ENCODE peak calls at places on chromosomes 4 and X, in four cellular contexts. One of them, this sample, is unnamed.

GRCh38 chr4:166324321-166324720 is 451.3 kb downstream of the TLL1 start:
- DNase-seq in Peyer's patch: no peak
- DNase-seq in foreskin fibroblast: peak
- DNase-seq in gastrocnemius medialis: no peak
- DNase-seq in this sample: peak

GRCh38 chrX:459611-460010 is 72.9 kb upstream of the PPP2R3B start:
- DNase-seq in Peyer's patch: no peak
- DNase-seq in gastrocnemius medialis: no peak
- DNase-seq in foreskin fibroblast: no peak
- DNase-seq in this sample: no peak

GRCh38 chr4:75658881-75659280 is 14.3 kb downstream of the G3BP2 start:
- DNase-seq in gastrocnemius medialis: no peak
- DNase-seq in foreskin fibroblast: peak
- DNase-seq in Peyer's patch: no peak
- DNase-seq in this sample: peak

GRCh38 chr4:51932261-51932660 is 87.9 kb downstream of the LRRC66 start:
- DNase-seq in gastrocnemius medialis: no peak
- DNase-seq in Peyer's patch: no peak
- DNase-seq in foreskin fibroblast: no peak
- DNase-seq in this sample: peak

GRCh38 chr4:157444014-157444413 is 223.5 kb downstream of the GRIA2 start:
- DNase-seq in foreskin fibroblast: no peak
- DNase-seq in Peyer's patch: no peak
- DNase-seq in gastrocnemius medialis: no peak
- DNase-seq in this sample: no peak

GRCh38 chrX:1249101-1249887 is 19.3 kb upstream of the CSF2RA start:
- DNase-seq in gastrocnemius medialis: peak
- DNase-seq in Peyer's patch: peak
- DNase-seq in foreskin fibroblast: peak
- DNase-seq in this sample: peak

GRCh38 chr4:37682701-37683401 is 3.3 kb downstream of the RELL1 start:
- DNase-seq in gastrocnemius medialis: no peak
- DNase-seq in Peyer's patch: no peak
- DNase-seq in foreskin fibroblast: no peak
- DNase-seq in this sample: no peak

GRCh38 chr4:131002132-131002531 is 1906.2 kb downstream of the C4orf33 start:
- DNase-seq in Peyer's patch: no peak
- DNase-seq in foreskin fibroblast: no peak
- DNase-seq in gastrocnemius medialis: no peak
- DNase-seq in this sample: no peak

GRCh38 chrX:39841604-39842003 is 256.2 kb downstream of the BCOR start:
- DNase-seq in Peyer's patch: no peak
- DNase-seq in foreskin fibroblast: no peak
- DNase-seq in gastrocnemius medialis: no peak
- DNase-seq in this sample: no peak

GRCh38 chr4:17561195-17561909 is 15.6 kb upstream of the LAP3 start:
- DNase-seq in foreskin fibroblast: peak
- DNase-seq in Peyer's patch: no peak
- DNase-seq in gastrocnemius medialis: no peak
- DNase-seq in this sample: peak

GRCh38 chrX:38304010-38304409 is 23.3 kb downstream of the RPGR start:
- DNase-seq in gastrocnemius medialis: no peak
- DNase-seq in Peyer's patch: no peak
- DNase-seq in foreskin fibroblast: no peak
- DNase-seq in this sample: peak

GRCh38 chr4:74618659-74619058 is 173.7 kb downstream of the AREG start:
- DNase-seq in foreskin fibroblast: peak
- DNase-seq in gastrocnemius medialis: no peak
- DNase-seq in Peyer's patch: no peak
- DNase-seq in this sample: peak

GRCh38 chr4:31130930-31131329 is 410.8 kb downstream of the PCDH7 start:
- DNase-seq in foreskin fibroblast: no peak
- DNase-seq in Peyer's patch: no peak
- DNase-seq in gastrocnemius medialis: no peak
- DNase-seq in this sample: no peak

GRCh38 chr4:165631912-165632311 is 241.1 kb upstream of the TLL1 start:
- DNase-seq in foreskin fibroblast: no peak
- DNase-seq in Peyer's patch: no peak
- DNase-seq in gastrocnemius medialis: no peak
- DNase-seq in this sample: no peak

GRCh38 chr4:37597019-37597418 is 89.2 kb downstream of the RELL1 start:
- DNase-seq in gastrocnemius medialis: no peak
- DNase-seq in foreskin fibroblast: no peak
- DNase-seq in Peyer's patch: no peak
- DNase-seq in this sample: peak

GRCh38 chrX:12210921-12211320 is 72.6 kb downstream of the FRMPD4 start:
- DNase-seq in gastrocnemius medialis: no peak
- DNase-seq in Peyer's patch: no peak
- DNase-seq in foreskin fibroblast: peak
- DNase-seq in this sample: peak

GRCh38 chrX:68917799-68918198 is 89.0 kb downstream of the EFNB1 start:
- DNase-seq in Peyer's patch: no peak
- DNase-seq in gastrocnemius medialis: no peak
- DNase-seq in foreskin fibroblast: no peak
- DNase-seq in this sample: no peak

GRCh38 chr4:187478292-187479205 is 517.0 kb upstream of the ZFP42 start:
- DNase-seq in foreskin fibroblast: peak
- DNase-seq in gastrocnemius medialis: no peak
- DNase-seq in Peyer's patch: no peak
- DNase-seq in this sample: peak

GRCh38 chrX:38437093-38437492 is 84.7 kb downstream of the OTC start:
- DNase-seq in foreskin fibroblast: peak
- DNase-seq in gastrocnemius medialis: no peak
- DNase-seq in Peyer's patch: no peak
- DNase-seq in this sample: no peak

GRCh38 chr4:40992472-40993298 is 221.7 kb downstream of the APBB2 start:
- DNase-seq in Peyer's patch: no peak
- DNase-seq in foreskin fibroblast: peak
- DNase-seq in gastrocnemius medialis: no peak
- DNase-seq in this sample: peak

GRCh38 chrX:143988356-143988755 is 104.5 kb downstream of the UBE2NL start:
- DNase-seq in Peyer's patch: no peak
- DNase-seq in gastrocnemius medialis: no peak
- DNase-seq in foreskin fibroblast: no peak
- DNase-seq in this sample: no peak

GRCh38 chr4:10529891-10530786 is 72.9 kb upstream of the ZNF518B start:
- DNase-seq in foreskin fibroblast: peak
- DNase-seq in Peyer's patch: no peak
- DNase-seq in gastrocnemius medialis: no peak
- DNase-seq in this sample: no peak

GRCh38 chr4:161936625-161937133 is 227.1 kb downstream of the FSTL5 start:
- DNase-seq in gastrocnemius medialis: no peak
- DNase-seq in Peyer's patch: no peak
- DNase-seq in foreskin fibroblast: peak
- DNase-seq in this sample: no peak

GRCh38 chr4:120801171-120801758 is 121.3 kb downstream of the PRDM5 start:
- DNase-seq in foreskin fibroblast: peak
- DNase-seq in gastrocnemius medialis: no peak
- DNase-seq in Peyer's patch: no peak
- DNase-seq in this sample: peak

GRCh38 chr4:24456431-24456830 is 127.9 kb downstream of the DHX15 start:
- DNase-seq in Peyer's patch: no peak
- DNase-seq in foreskin fibroblast: no peak
- DNase-seq in gastrocnemius medialis: no peak
- DNase-seq in this sample: no peak

GRCh38 chr4:81039351-81040174 is 9.1 kb downstream of the BMP3 start:
- DNase-seq in Peyer's patch: no peak
- DNase-seq in foreskin fibroblast: peak
- DNase-seq in gastrocnemius medialis: no peak
- DNase-seq in this sample: no peak

GRCh38 chr4:139934336-139934735 is 219.6 kb downstream of the MAML3 start:
- DNase-seq in foreskin fibroblast: peak
- DNase-seq in Peyer's patch: no peak
- DNase-seq in gastrocnemius medialis: no peak
- DNase-seq in this sample: no peak

GRCh38 chr4:177190995-177191568 is 118.6 kb upstream of the NEIL3 start:
- DNase-seq in Peyer's patch: no peak
- DNase-seq in foreskin fibroblast: peak
- DNase-seq in gastrocnemius medialis: no peak
- DNase-seq in this sample: peak

GRCh38 chr4:110184124-110184790 is 14.2 kb downstream of the ELOVL6 start:
- DNase-seq in foreskin fibroblast: peak
- DNase-seq in Peyer's patch: no peak
- DNase-seq in gastrocnemius medialis: no peak
- DNase-seq in this sample: peak

GRCh38 chr4:143185253-143186107 is 763 bp downstream of the USP38 start:
- DNase-seq in foreskin fibroblast: peak
- DNase-seq in Peyer's patch: peak
- DNase-seq in gastrocnemius medialis: peak
- DNase-seq in this sample: no peak

GRCh38 chr4:8774071-8774470 is 97.6 kb downstream of the HMX1 start:
- DNase-seq in foreskin fibroblast: no peak
- DNase-seq in Peyer's patch: no peak
- DNase-seq in gastrocnemius medialis: peak
- DNase-seq in this sample: no peak

GRCh38 chrX:44951572-44952067 is 78.6 kb downstream of the KDM6A start:
- DNase-seq in Peyer's patch: no peak
- DNase-seq in gastrocnemius medialis: no peak
- DNase-seq in foreskin fibroblast: no peak
- DNase-seq in this sample: no peak

GRCh38 chrX:37453821-37454220 is 104.7 kb downstream of the PRRG1 start:
- DNase-seq in Peyer's patch: no peak
- DNase-seq in foreskin fibroblast: no peak
- DNase-seq in gastrocnemius medialis: no peak
- DNase-seq in this sample: no peak

DNA sequence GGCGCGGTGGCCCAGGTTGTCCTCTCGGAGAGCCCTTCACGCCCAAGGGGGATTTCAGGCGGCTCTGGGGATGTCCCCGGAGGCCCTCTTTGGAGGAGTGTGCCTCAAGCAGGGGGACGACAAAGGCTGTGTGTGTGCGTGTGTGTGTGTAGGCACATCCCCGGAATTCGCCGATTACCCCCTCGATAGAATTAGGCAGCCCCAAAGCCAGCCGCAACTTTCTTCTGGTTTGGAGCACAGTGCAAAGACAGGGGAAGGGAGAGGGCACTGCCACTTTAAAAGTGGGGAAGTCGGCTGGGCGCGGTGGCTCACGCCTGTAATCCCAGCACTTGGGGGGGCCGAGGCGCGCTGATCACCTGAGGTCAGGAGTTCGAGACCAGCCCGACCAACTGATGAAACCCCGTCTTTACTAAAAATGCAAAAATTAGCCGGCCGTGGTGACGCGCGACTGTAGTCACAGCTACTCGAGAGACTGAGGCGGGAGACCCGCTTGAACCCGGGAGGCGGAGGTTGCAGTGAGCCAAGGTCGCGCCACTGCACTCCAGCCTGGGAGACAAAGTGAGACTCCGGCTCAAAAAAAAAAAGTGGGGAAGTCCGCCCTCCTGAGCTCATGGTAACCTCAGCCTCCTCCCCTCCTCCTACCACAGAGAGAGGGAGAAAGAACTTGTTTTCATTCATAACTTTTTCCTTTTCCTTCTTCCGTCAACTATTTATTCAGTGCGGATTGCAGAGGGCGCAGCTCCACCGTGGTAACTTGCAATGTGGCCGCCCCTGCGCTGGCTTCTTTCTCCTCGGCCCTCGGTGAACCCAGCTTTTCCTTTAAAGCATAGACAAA is 2.4 kb downstream of the SPRY1 start:
- DNase-seq in Peyer's patch: peak
- DNase-seq in foreskin fibroblast: peak
- DNase-seq in gastrocnemius medialis: peak
- DNase-seq in this sample: peak
- TF ChIP-seq CTCF in Peyer's patch: peak
- TF ChIP-seq CTCF in foreskin fibroblast: peak
- TF ChIP-seq CTCF in gastrocnemius medialis: no peak
- TF ChIP-seq CTCF in this sample: peak

GRCh38 chrX:103248553-103248952 is 6.4 kb downstream of the TCEAL8 start:
- DNase-seq in Peyer's patch: no peak
- DNase-seq in gastrocnemius medialis: no peak
- DNase-seq in foreskin fibroblast: peak
- DNase-seq in this sample: no peak
- TF ChIP-seq CTCF in Peyer's patch: peak
- TF ChIP-seq CTCF in gastrocnemius medialis: no peak
- TF ChIP-seq CTCF in foreskin fibroblast: peak
- TF ChIP-seq CTCF in this sample: peak

DNA sequence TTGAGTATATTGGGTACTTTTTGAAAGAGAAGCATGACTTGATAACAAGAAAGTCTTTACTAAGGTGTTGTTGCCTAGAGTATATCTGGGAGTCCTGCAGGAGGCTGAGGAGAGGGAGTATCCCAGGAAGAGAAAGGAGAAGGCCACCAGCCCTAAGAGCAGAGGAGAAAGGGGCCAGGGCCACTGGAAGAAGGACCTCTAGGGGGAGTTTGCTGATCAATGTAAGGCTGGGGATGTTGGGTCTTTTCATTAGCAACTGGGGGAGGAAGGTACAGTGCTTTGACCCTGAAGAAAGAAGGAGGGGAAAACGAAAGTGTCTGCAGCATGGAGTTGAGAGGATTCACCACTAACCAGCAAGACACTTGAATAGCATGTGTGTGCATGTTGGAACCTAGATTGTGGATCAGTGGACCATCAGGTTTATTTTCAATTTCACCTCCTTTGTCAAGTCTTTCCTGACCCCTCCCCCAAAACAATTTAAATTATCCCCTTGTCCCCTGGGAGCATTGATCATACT is 4.5 kb downstream of the SMIM9 start:
- DNase-seq in foreskin fibroblast: no peak
- DNase-seq in gastrocnemius medialis: no peak
- DNase-seq in Peyer's patch: no peak
- DNase-seq in this sample: no peak
- TF ChIP-seq CTCF in foreskin fibroblast: no peak
- TF ChIP-seq CTCF in gastrocnemius medialis: no peak
- TF ChIP-seq CTCF in Peyer's patch: no peak
- TF ChIP-seq CTCF in this sample: no peak

DNA sequence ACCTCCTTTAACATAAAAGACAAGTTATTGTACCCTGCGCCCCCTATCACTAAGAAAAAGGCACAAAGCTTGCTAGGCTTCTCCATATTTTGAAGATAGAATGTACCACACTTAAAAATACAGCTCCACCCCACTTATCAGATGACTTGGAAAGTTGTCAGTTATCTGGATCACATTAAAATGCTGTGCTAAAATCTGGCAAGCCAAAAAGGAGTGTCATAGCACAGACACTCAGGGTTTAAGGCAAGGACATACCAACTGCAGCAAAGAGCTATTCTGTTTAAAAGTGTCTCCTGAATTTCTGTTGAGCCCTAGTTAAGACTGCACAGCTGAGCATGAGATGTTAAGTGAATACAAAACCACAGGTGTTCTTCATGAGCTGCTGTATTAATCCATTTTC is 182.5 kb upstream of the FAT4 start:
- DNase-seq in gastrocnemius medialis: no peak
- DNase-seq in Peyer's patch: no peak
- DNase-seq in foreskin fibroblast: peak
- DNase-seq in this sample: no peak
- TF ChIP-seq CTCF in gastrocnemius medialis: no peak
- TF ChIP-seq CTCF in Peyer's patch: no peak
- TF ChIP-seq CTCF in foreskin fibroblast: no peak
- TF ChIP-seq CTCF in this sample: no peak

GRCh38 chr4:108762559-108763225 is at the start of gene ETNPPL:
- DNase-seq in Peyer's patch: no peak
- DNase-seq in gastrocnemius medialis: peak
- DNase-seq in foreskin fibroblast: peak
- DNase-seq in this sample: no peak
- TF ChIP-seq CTCF in Peyer's patch: no peak
- TF ChIP-seq CTCF in gastrocnemius medialis: no peak
- TF ChIP-seq CTCF in foreskin fibroblast: no peak
- TF ChIP-seq CTCF in this sample: no peak

GRCh38 chr4:102868782-102869568 is at the start of gene CISD2:
- DNase-seq in foreskin fibroblast: peak
- DNase-seq in Peyer's patch: peak
- DNase-seq in gastrocnemius medialis: peak
- DNase-seq in this sample: peak
- TF ChIP-seq CTCF in foreskin fibroblast: no peak
- TF ChIP-seq CTCF in Peyer's patch: peak
- TF ChIP-seq CTCF in gastrocnemius medialis: no peak
- TF ChIP-seq CTCF in this sample: no peak

This sample was measured in HFFc6.